ENCODE peak calls at places on chromosomes 4 and X, in nine cellular contexts. D is SK-N-SH, C is endothelial cell of umbilical vein, F is neural progenitor cell, X is mammary epithelial cell, P is IMR-90, Z is GM23248, A is HepG2, O is MM.1S. I is an unnamed sample.

GRCh38 chr4:98994474-98995182 is 893 bp upstream of the METAP1 start:
- DNase-seq in D (no peak), A (peak; percentile 45), C (no peak), Z (peak; percentile 55), P (peak; percentile 8), O (no peak), X (no peak), F (peak; percentile 35), I (peak; percentile 19)

GRCh38 chr4:121651597-121651996 is 45.2 kb downstream of the ANXA5 start:
- DNase-seq in C (no peak), F (no peak), Z (no peak), O (no peak), X (no peak), A (no peak), D (no peak), P (no peak), I (no peak)

GRCh38 chr4:75248770-75249467 is 265.3 kb downstream of the RCHY1 start:
- DNase-seq in F (no peak), D (no peak), P (no peak), C (peak; percentile 61), Z (no peak), O (no peak), A (no peak), X (peak; percentile 34), I (no peak)

GRCh38 chr4:148311493-148311892 is 130.7 kb downstream of the NR3C2 start:
- DNase-seq in A (no peak), C (no peak), D (no peak), F (no peak), P (no peak), Z (no peak), O (no peak), X (no peak), I (no peak)

GRCh38 chr4:102388636-102389035 is 43.4 kb upstream of the SLC39A8 start:
- DNase-seq in Z (no peak), D (no peak), O (no peak), X (peak; percentile 35), A (no peak), C (no peak), P (no peak), F (no peak), I (peak; percentile 64)

GRCh38 chr4:94626942-94627341 is 130.8 kb upstream of the BMPR1B start:
- DNase-seq in F (no peak), D (no peak), X (no peak), C (no peak), Z (no peak), P (no peak), A (no peak), O (no peak), I (no peak)

GRCh38 chr4:2834001-2834921 is 9.4 kb upstream of the ADD1 start:
- DNase-seq in P (no peak), F (no peak), D (no peak), Z (no peak), X (no peak), O (no peak), C (no peak), A (no peak), I (no peak)

GRCh38 chrX:71148278-71148663 is 3.6 kb downstream of the NLGN3 start:
- DNase-seq in D (no peak), X (no peak), O (no peak), F (no peak), Z (no peak), C (no peak), P (no peak), A (no peak), I (no peak)

GRCh38 chrX:70007946-70008345 is 41.8 kb downstream of the AWAT2 start:
- DNase-seq in F (no peak), X (no peak), P (no peak), C (no peak), Z (no peak), O (no peak), D (no peak), A (no peak), I (no peak)

GRCh38 chr4:184408021-184408710 is 66.2 kb downstream of the IRF2 start:
- DNase-seq in F (peak; percentile 62), D (no peak), A (no peak), O (no peak), C (peak; percentile 21), X (peak; percentile 72), Z (peak; percentile 85), P (peak; percentile 92), I (peak; percentile 94)

GRCh38 chr4:13597604-13598003 is 29.9 kb downstream of the BOD1L1 start:
- DNase-seq in X (peak; percentile 11), A (no peak), P (peak; percentile 38), F (no peak), Z (peak; percentile 62), D (no peak), C (no peak), O (no peak), I (no peak)

GRCh38 chrX:20427173-20427770 is 160.6 kb upstream of the RPS6KA3 start:
- DNase-seq in F (no peak), C (no peak), Z (no peak), X (no peak), O (no peak), P (no peak), D (no peak), A (no peak), I (no peak)

GRCh38 chr4:39085891-39086290 is 23.9 kb downstream of the KLHL5 start:
- DNase-seq in D (no peak), P (no peak), A (no peak), F (no peak), O (no peak), X (peak; percentile 85), C (no peak), Z (peak; percentile 85), I (peak; percentile 97)
- H3K4me2 ChIP-seq in D (no peak overlapping the region), P (no peak overlapping the region), A (no peak overlapping the region), F (no peak overlapping the region), O (no peak overlapping the region), X (peak overlapping the region; percentile 74), C (no peak overlapping the region), Z (peak overlapping the region; percentile 11), I (no peak overlapping the region)

GRCh38 chr4:8387194-8387593 is 53.3 kb downstream of the ACOX3 start:
- DNase-seq in P (no peak), F (no peak), X (no peak), O (no peak), A (no peak), C (no peak), Z (no peak), D (no peak), I (no peak)
- H3K9ac ChIP-seq in P (no peak overlapping the region), F (no peak overlapping the region), X (no peak overlapping the region), O (no peak overlapping the region), A (no peak overlapping the region), C (no peak overlapping the region), Z (no peak overlapping the region), D (no peak overlapping the region), I (no peak overlapping the region)

GRCh38 chr4:142377345-142378091 is 468.6 kb downstream of the INPP4B start:
- DNase-seq in F (no peak), Z (no peak), A (no peak), O (no peak), X (no peak), C (no peak), D (no peak), P (no peak), I (no peak)

GRCh38 chr4:142373610-142374009 is 472.5 kb downstream of the INPP4B start:
- DNase-seq in O (no peak), A (no peak), P (peak; percentile 59), X (no peak), Z (peak; percentile 22), D (no peak), F (no peak), C (peak; percentile 60), I (peak; percentile 88)

GRCh38 chr4:142376204-142376603 is 469.9 kb downstream of the INPP4B start:
- DNase-seq in C (no peak), X (no peak), D (no peak), F (no peak), P (no peak), O (no peak), A (no peak), Z (no peak), I (no peak)

GRCh38 chr4:142369141-142369540 is 477.0 kb downstream of the INPP4B start:
- DNase-seq in Z (no peak), X (no peak), C (no peak), A (no peak), F (no peak), D (no peak), O (no peak), P (no peak), I (no peak)

GRCh38 chr4:142372570-142373300 is 473.4 kb downstream of the INPP4B start:
- DNase-seq in C (no peak), D (no peak), P (peak; percentile 19), Z (peak; percentile 66), F (no peak), A (no peak), O (no peak), X (no peak), I (no peak)
- H3K27ac ChIP-seq in C (no peak overlapping the region), D (no peak overlapping the region), P (no peak overlapping the region), Z (peak overlapping the region; percentile 43), F (no peak overlapping the region), A (no peak overlapping the region), O (no peak overlapping the region), X (peak overlapping the region; percentile 11), I (no peak overlapping the region)

GRCh38 chr4:140219567-140219966 is 65.6 kb upstream of the MAML3 start:
- DNase-seq in X (no peak), C (no peak), F (peak; percentile 33), D (no peak), O (no peak), Z (no peak), P (no peak), A (no peak), I (no peak)

GRCh38 chr4:140223056-140223810 is 69.2 kb upstream of the MAML3 start:
- DNase-seq in C (peak; percentile 80), A (no peak), X (no peak), P (peak; percentile 81), F (no peak), D (no peak), O (no peak), Z (peak; percentile 41), I (peak; percentile 61)

GRCh38 chr4:140222175-140222574 is 68.2 kb upstream of the MAML3 start:
- DNase-seq in D (no peak), P (peak; percentile 67), C (peak; percentile 66), O (no peak), X (peak; percentile 60), Z (peak; percentile 54), F (no peak), A (no peak), I (peak; percentile 26)

GRCh38 chr4:140220053-140220452 is 66.1 kb upstream of the MAML3 start:
- DNase-seq in D (no peak), F (no peak), Z (no peak), X (no peak), O (no peak), P (no peak), A (no peak), C (no peak), I (no peak)
- H3K4me2 ChIP-seq in D (no peak overlapping the region), F (peak overlapping the region; percentile 69), Z (no peak overlapping the region), X (no peak overlapping the region), O (no peak overlapping the region), P (no peak overlapping the region), A (no peak overlapping the region), C (no peak overlapping the region), I (no peak overlapping the region)

DNA sequence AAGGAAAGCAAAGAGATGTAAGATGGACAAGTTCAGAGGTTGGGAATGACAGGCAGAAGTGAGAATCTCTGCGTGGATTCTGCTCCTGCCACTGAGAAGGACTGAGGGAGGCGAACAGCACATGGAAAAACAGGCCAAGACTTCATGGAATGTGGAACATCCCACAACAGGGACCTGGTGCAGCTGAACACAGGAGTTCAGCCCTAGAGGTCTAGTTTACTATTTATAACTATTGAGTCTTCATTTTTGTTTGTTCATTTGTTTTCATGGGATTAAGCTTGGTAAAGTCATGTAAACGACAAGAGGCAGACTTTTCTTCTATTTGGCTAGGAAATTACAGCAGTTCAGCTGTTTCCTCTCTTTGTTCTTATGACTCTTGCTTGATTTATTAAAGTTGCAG is 234.5 kb downstream of the MAML3 start:
- DNase-seq in X (no peak), O (no peak), P (peak; percentile 65), F (no peak), D (no peak), C (peak; percentile 95), Z (peak; percentile 70), A (no peak), I (peak; percentile 50)
- H3K9ac ChIP-seq in X (no peak overlapping the region), O (no peak overlapping the region), P (peak overlapping the region; percentile 21), F (no peak overlapping the region), D (peak overlapping the region; percentile 10), C (peak overlapping the region; percentile 60), Z (peak overlapping the region; percentile 58), A (no peak overlapping the region), I (no peak overlapping the region)